ENCODE peak calls at places on chromosomes 13 and 19, in four cellular contexts. G, Y, U and O are unnamed samples.

GRCh38 chr13:41751277-41751676 is 209.6 kb downstream of the VWA8 start:
- DNase-seq in G (peak; percentile 42), Y (no peak), U (peak; percentile 81), O (no peak)

GRCh38 chr13:109593230-109593629 is 193.2 kb downstream of the IRS2 start:
- DNase-seq in G (no peak), Y (no peak), U (no peak), O (no peak)

GRCh38 chr13:38804061-38804460 is 117.2 kb downstream of the FREM2 start:
- DNase-seq in G (no peak), Y (no peak), U (no peak), O (no peak)

GRCh38 chr19:7515471-7516226 is at the start of gene ZNF358:
- DNase-seq in G (peak; percentile 51), Y (peak; percentile 56), U (peak; percentile 63), O (peak; percentile 86)

GRCh38 chr13:33940898-33941297 is 122.9 kb downstream of the RFC3 start:
- DNase-seq in G (peak; percentile 54), Y (no peak), U (peak; percentile 4), O (no peak)

GRCh38 chr19:51511353-51511752 is 9.8 kb upstream of the SIGLEC12 start:
- DNase-seq in G (peak; percentile 15), Y (no peak), U (no peak), O (no peak)

GRCh38 chr13:36919206-36919832 is 719 bp downstream of the SMAD9 start:
- DNase-seq in G (peak; percentile 11), Y (no peak), U (peak; percentile 17), O (no peak)

GRCh38 chr19:12946092-12946845 is 607 bp downstream of the RAD23A start:
- DNase-seq in G (peak; percentile 80), Y (peak; percentile 58), U (peak; percentile 81), O (peak; percentile 84)

GRCh38 chr13:80312967-80313366 is 28.0 kb downstream of the SPRY2 start:
- DNase-seq in G (no peak), Y (no peak), U (no peak), O (no peak)

GRCh38 chr19:39052243-39052746 is 19.9 kb upstream of the FBXO27 start:
- DNase-seq in G (peak; percentile 45), Y (peak; percentile 56), U (peak; percentile 69), O (peak; percentile 72)

GRCh38 chr19:16033136-16033530 is 43.2 kb upstream of the TPM4 start:
- DNase-seq in G (no peak), Y (no peak), U (no peak), O (no peak)

DNA sequence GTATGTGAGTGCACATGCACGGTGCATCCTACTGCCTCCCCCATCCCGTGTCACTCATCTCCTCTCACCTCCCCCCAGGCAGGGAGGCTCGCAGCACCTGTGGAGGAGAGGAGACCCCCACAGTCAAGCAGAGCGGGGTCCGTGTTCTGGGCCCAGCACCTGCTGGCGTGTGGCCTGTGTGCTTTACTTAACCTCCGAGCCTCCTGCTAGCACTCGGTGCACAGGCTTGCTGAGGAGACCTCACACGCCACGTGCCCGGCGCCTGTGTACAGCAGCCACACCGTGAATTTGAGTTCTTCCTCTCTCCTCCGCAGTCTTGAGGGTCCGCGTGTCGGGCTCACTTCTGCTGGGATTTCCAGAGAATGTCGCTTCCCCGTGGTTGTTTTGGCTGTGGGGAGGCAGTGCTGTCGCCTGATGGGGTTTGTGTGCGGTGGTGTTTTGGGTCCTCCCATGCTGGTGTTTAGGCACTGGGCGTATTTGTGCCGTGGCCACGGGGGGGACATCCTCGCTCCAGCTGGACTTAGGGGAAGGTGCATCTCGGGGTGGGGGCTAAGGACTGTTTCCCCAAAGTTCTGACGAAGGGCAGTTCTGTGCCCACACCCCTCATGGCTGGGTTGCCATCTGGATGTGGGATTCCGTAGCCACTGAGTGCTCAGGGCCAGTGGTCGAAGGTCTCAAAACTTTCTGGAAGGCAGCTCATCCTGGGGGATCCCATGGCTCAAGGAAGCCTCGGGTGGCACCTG is 34.8 kb upstream of the TMEM255B start:
- DNase-seq in G (no peak), Y (no peak), U (no peak), O (no peak)
- TF ChIP-seq CTCF in G (no peak), Y (no peak), U (no peak), O (no peak)

DNA sequence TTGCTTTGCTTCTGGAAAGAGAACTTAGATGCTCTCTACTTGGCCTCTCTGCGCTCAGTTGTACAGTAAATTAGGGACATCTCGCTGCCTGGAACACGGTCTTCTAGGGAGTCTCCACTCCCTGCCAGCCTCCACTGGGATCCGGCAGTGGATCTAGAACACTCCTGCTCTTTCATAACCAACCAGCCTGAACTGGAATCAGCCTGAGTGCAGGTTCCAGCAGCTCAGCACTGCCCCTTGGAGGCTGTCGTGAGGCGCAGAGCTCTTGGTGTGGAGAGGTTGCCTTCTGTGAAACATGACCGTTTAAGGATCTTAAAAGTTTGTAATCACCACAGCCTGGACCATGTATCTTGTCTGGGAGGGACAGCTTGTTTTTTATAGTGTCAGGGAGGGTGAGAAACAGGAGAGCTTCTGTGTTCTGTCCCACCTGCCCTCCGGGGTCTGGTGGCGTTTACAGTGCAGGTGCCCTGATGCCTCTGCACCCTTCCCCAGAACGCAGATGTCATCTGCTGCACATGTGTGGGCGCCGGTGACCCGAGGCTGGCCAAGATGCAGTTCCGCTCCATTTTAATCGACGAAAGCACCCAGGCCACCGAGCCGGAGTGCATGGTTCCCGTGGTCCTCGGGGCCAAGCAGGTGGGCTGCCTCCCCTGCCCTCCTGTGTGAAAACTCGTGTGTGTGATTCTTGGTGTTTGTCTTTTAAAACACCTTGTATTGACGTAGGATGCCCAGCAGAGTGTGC is 24.8 kb downstream of the UPF1 start:
- DNase-seq in G (peak; percentile 71), Y (no peak), U (peak; percentile 55), O (no peak)
- TF ChIP-seq CTCF in G (peak; percentile 52), Y (no peak), U (peak; percentile 44), O (peak; percentile 54)

DNA sequence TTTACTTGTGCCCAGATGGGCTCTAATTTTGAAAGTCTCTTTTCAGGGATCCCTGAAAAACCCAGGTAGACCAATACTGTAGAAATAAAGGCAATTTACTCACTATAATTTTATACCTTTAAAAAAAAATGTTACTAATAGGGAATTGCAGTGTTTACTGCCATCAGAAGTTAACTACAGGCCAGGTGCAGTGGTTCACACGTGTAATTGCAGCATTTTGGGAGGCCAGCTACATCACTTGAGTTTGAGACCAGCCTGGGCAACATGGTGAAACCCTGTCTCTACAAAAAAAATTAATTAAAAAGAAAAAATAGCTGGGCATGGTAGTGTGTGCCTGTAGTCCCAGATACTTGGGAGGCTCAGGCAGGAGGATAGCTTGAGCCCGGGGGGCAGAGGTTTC is 10.2 kb downstream of the USP12 start:
- DNase-seq in G (no peak), Y (no peak), U (no peak), O (no peak)
- TF ChIP-seq CTCF in G (no peak), Y (no peak), U (no peak), O (no peak)

DNA sequence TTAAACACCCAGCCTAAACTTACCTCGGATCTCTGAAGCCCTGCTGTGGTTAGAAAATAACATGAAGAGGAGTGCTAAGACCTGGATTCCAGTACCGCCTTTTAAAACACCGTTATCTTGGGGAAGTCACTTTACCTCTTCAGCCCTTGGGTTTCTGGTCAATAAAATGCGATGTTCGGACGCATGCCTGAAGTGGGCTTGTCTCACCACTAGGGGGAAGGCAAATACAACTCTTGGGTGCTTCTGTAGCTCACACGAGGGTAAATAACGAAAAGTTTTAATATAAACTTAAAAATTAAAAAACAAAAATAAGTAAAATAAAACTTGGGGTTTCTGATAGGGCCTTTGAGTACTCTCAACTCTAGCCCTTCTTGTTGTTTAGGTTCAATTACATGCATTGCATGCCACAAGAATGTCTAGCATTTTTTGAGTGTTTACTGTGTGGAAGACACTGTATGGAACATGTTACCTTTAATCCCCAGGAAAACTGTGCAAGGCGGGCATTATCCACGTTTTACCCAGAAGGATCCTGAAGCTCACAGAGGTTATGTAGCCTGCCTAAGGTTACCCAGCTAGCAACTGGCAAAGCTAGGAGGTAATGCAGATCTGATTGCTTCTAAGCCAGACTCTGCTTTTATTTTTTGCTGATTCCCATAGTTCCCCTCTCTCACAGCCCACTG is 240.4 kb downstream of the LMO7 start:
- DNase-seq in G (peak; percentile 76), Y (no peak), U (peak; percentile 82), O (no peak)
- TF ChIP-seq CTCF in G (peak; percentile 95), Y (no peak), U (peak; percentile 96), O (peak; percentile 95)